ENCODE peak calls at places on chromosome 16, in four cellular contexts. L is left ventricle myocardium inferior; V is CD4-positive, CD25-positive, alpha-beta regulatory T cell; Q is stimulated activated CD8-positive, alpha-beta memory T cell treated with anti-CD3 and anti-CD28 coated beads, Interleukin-7, amount 100 ng/mL, for 1 hour. W is an unnamed sample.
A peak's percentile ranks its signal among the peaks of the same experiment; 100 is the strongest.

GRCh38 chr16:57994778-57995177 is 5.7 kb downstream of the ZNF319 start:
- DNase-seq in V (peak; percentile 24), Q (no peak), L (peak; percentile 47), W (peak; percentile 40)

GRCh38 chr16:68704232-68704867 is 32.7 kb upstream of the CDH1 start:
- DNase-seq in V (peak; percentile 35), L (peak; percentile 45), Q (peak; percentile 38), W (peak; percentile 84)

GRCh38 chr16:68642436-68643064 is 2.6 kb upstream of the CDH3 start:
- DNase-seq in L (no peak), V (no peak), Q (no peak), W (peak; percentile 78)

GRCh38 chr16:81443688-81444447 is 740 bp upstream of the CMIP start:
- DNase-seq in L (peak; percentile 40), V (peak; percentile 10), Q (no peak), W (no peak)

GRCh38 chr16:72311426-72311825 is 139.5 kb upstream of the PMFBP1 start:
- DNase-seq in L (no peak), V (no peak), Q (no peak), W (no peak)

GRCh38 chr16:65618335-65618734 is 496.5 kb upstream of the CDH11 start:
- DNase-seq in L (no peak), V (no peak), Q (no peak), W (no peak)

GRCh38 chr16:54143934-54144333 is 142.7 kb downstream of the IRX3 start:
- DNase-seq in V (no peak), L (no peak), Q (no peak), W (no peak)

GRCh38 chr16:70163596-70163995 is 10.0 kb upstream of the CLEC18C start:
- DNase-seq in V (no peak), L (no peak), Q (no peak), W (no peak)

GRCh38 chr16:87380875-87381274 is 2.7 kb downstream of the FBXO31 start:
- DNase-seq in V (no peak), Q (no peak), L (no peak), W (no peak)

GRCh38 chr16:67563708-67564468 is 1.6 kb downstream of the CTCF start:
- DNase-seq in V (peak; percentile 56), L (no peak), Q (no peak), W (peak; percentile 83)